ENCODE peak calls at places on chromosomes 13 and 19, in seven cellular contexts. One of them, this sample, is unnamed.
A peak's percentile ranks its signal among the peaks of the same experiment; 100 is the strongest.

GRCh38 chr13:39884166-39884565 is 228.7 kb downstream of the COG6 start:
- DNase-seq in 8988T: no peak
- DNase-seq in T-helper 1 cell: no peak
- DNase-seq in GM23338: no peak
- DNase-seq in lung: no peak
- DNase-seq in cardiac septum: no peak
- DNase-seq in activated naive CD8-positive, alpha-beta T cell treated with anti-CD3 and anti-CD28 coated beads, Interleukin-2, amount 50 U/mL, for 24 hours: no peak
- DNase-seq in this sample: no peak

GRCh38 chr13:72508392-72508791 is 219.0 kb downstream of the MZT1 start:
- DNase-seq in activated naive CD8-positive, alpha-beta T cell treated with anti-CD3 and anti-CD28 coated beads, Interleukin-2, amount 50 U/mL, for 24 hours: no peak
- DNase-seq in GM23338: no peak
- DNase-seq in 8988T: no peak
- DNase-seq in cardiac septum: no peak
- DNase-seq in lung: no peak
- DNase-seq in T-helper 1 cell: no peak
- DNase-seq in this sample: no peak

GRCh38 chr13:76894401-76895110 is 8.4 kb upstream of the KCTD12 start:
- DNase-seq in activated naive CD8-positive, alpha-beta T cell treated with anti-CD3 and anti-CD28 coated beads, Interleukin-2, amount 50 U/mL, for 24 hours: no peak
- DNase-seq in T-helper 1 cell: no peak
- DNase-seq in cardiac septum: no peak
- DNase-seq in 8988T: no peak
- DNase-seq in GM23338: no peak
- DNase-seq in lung: no peak
- DNase-seq in this sample: no peak

GRCh38 chr13:113122571-113123225 is at the start of gene F10:
- DNase-seq in GM23338: peak; percentile 68
- DNase-seq in activated naive CD8-positive, alpha-beta T cell treated with anti-CD3 and anti-CD28 coated beads, Interleukin-2, amount 50 U/mL, for 24 hours: no peak
- DNase-seq in cardiac septum: peak; percentile 81
- DNase-seq in lung: peak; percentile 47
- DNase-seq in 8988T: no peak
- DNase-seq in T-helper 1 cell: no peak
- DNase-seq in this sample: no peak

GRCh38 chr13:53800011-53800410 is 771.4 kb downstream of the OLFM4 start:
- DNase-seq in lung: no peak
- DNase-seq in activated naive CD8-positive, alpha-beta T cell treated with anti-CD3 and anti-CD28 coated beads, Interleukin-2, amount 50 U/mL, for 24 hours: no peak
- DNase-seq in 8988T: no peak
- DNase-seq in T-helper 1 cell: no peak
- DNase-seq in GM23338: no peak
- DNase-seq in cardiac septum: no peak
- DNase-seq in this sample: no peak

GRCh38 chr13:25085125-25085742 is 10.7 kb upstream of the PABPC3 start:
- DNase-seq in GM23338: peak; percentile 84
- DNase-seq in activated naive CD8-positive, alpha-beta T cell treated with anti-CD3 and anti-CD28 coated beads, Interleukin-2, amount 50 U/mL, for 24 hours: peak; percentile 5
- DNase-seq in lung: no peak
- DNase-seq in cardiac septum: no peak
- DNase-seq in 8988T: no peak
- DNase-seq in T-helper 1 cell: no peak
- DNase-seq in this sample: no peak

GRCh38 chr13:64223016-64223415 is 2807.4 kb upstream of the PCDH20 start:
- DNase-seq in cardiac septum: no peak
- DNase-seq in T-helper 1 cell: no peak
- DNase-seq in 8988T: no peak
- DNase-seq in GM23338: no peak
- DNase-seq in lung: no peak
- DNase-seq in activated naive CD8-positive, alpha-beta T cell treated with anti-CD3 and anti-CD28 coated beads, Interleukin-2, amount 50 U/mL, for 24 hours: no peak
- DNase-seq in this sample: no peak

GRCh38 chr13:114166381-114167131 is 12.5 kb upstream of the CFAP97D2 start:
- DNase-seq in lung: no peak
- DNase-seq in T-helper 1 cell: no peak
- DNase-seq in activated naive CD8-positive, alpha-beta T cell treated with anti-CD3 and anti-CD28 coated beads, Interleukin-2, amount 50 U/mL, for 24 hours: no peak
- DNase-seq in cardiac septum: peak; percentile 73
- DNase-seq in 8988T: no peak
- DNase-seq in GM23338: no peak
- DNase-seq in this sample: peak; percentile 5

GRCh38 chr19:40523322-40524047 is 53.2 kb upstream of the SHKBP1 start:
- DNase-seq in cardiac septum: no peak
- DNase-seq in activated naive CD8-positive, alpha-beta T cell treated with anti-CD3 and anti-CD28 coated beads, Interleukin-2, amount 50 U/mL, for 24 hours: peak; percentile 58
- DNase-seq in 8988T: no peak
- DNase-seq in lung: peak; percentile 68
- DNase-seq in GM23338: peak; percentile 93
- DNase-seq in T-helper 1 cell: peak; percentile 20
- DNase-seq in this sample: peak; percentile 67

GRCh38 chr19:32010071-32010470 is 335.3 kb upstream of the ZNF507 start:
- DNase-seq in activated naive CD8-positive, alpha-beta T cell treated with anti-CD3 and anti-CD28 coated beads, Interleukin-2, amount 50 U/mL, for 24 hours: no peak
- DNase-seq in GM23338: no peak
- DNase-seq in lung: no peak
- DNase-seq in cardiac septum: no peak
- DNase-seq in T-helper 1 cell: no peak
- DNase-seq in 8988T: no peak
- DNase-seq in this sample: no peak

This sample was measured in NCI-H2029.